ENCODE peak calls at places on chromosome 18, in seven cellular contexts. C is stimulated activated CD4-positive, alpha-beta T cell treated with anti-CD3 and anti-CD28 coated beads, Interleukin-15, amount 100 ng/mL, for 24 hours; Y is CD8-positive, alpha-beta memory T cell; F is fibroblast of the conjunctiva; Q is heart right ventricle; H is ureter; T is tibial artery. Z is an unnamed sample.

GRCh38 chr18:37710731-37711130 is 145.1 kb upstream of the CELF4 start:
- DNase-seq in C (no peak), Y (no peak), F (no peak), Q (no peak), H (no peak), T (no peak), Z (no peak)

GRCh38 chr18:50569930-50570329 is 10.0 kb downstream of the MAPK4 start:
- DNase-seq in C (no peak), Y (no peak), F (no peak), Q (no peak), H (no peak), T (no peak), Z (no peak)

GRCh38 chr18:12336251-12336650 is 28.2 kb downstream of the TUBB6 start:
- DNase-seq in C (no peak), Y (no peak), F (no peak), Q (no peak), H (no peak), T (no peak), Z (no peak)

GRCh38 chr18:59900222-59901128 is 679 bp downstream of the PMAIP1 start:
- DNase-seq in C (peak), Y (peak), F (peak), Q (no peak), H (peak), T (no peak), Z (no peak)

GRCh38 chr18:13642440-13642827 is 83.9 kb downstream of the FAM210A start:
- DNase-seq in C (no peak), Y (no peak), F (no peak), Q (no peak), H (no peak), T (no peak), Z (no peak)

GRCh38 chr18:66632771-66633170 is 28.9 kb upstream of the CDH19 start:
- DNase-seq in C (no peak), Y (no peak), F (no peak), Q (no peak), H (no peak), T (no peak), Z (no peak)

GRCh38 chr18:32707586-32707985 is 65.2 kb downstream of the KLHL14 start:
- DNase-seq in C (no peak), Y (no peak), F (no peak), Q (no peak), H (no peak), T (no peak), Z (no peak)

GRCh38 chr18:23890589-23890988 is 124.0 kb upstream of the TTC39C start:
- DNase-seq in C (no peak), Y (no peak), F (no peak), Q (no peak), H (no peak), T (no peak), Z (no peak)

GRCh38 chr18:11897781-11898180 is 10.3 kb downstream of the MPPE1 start:
- DNase-seq in C (no peak), Y (no peak), F (no peak), Q (no peak), H (no peak), T (no peak), Z (no peak)

GRCh38 chr18:9673296-9674251 is 34.5 kb upstream of the RAB31 start:
- DNase-seq in C (peak), Y (no peak), F (peak), Q (no peak), H (peak), T (no peak), Z (no peak)

GRCh38 chr18:58375051-58375450 is 253.8 kb downstream of the ALPK2 start:
- DNase-seq in C (no peak), Y (no peak), F (no peak), Q (no peak), H (no peak), T (no peak), Z (no peak)

GRCh38 chr18:77007251-77007650 is 125.3 kb downstream of the MBP start:
- DNase-seq in C (no peak), Y (no peak), F (no peak), Q (no peak), H (no peak), T (no peak), Z (no peak)

GRCh38 chr18:12946549-12947354 is 1.1 kb upstream of the SEH1L start:
- DNase-seq in C (no peak), Y (no peak), F (peak), Q (peak), H (peak), T (peak), Z (peak)

GRCh38 chr18:36602620-36603019 is 226.2 kb downstream of the TPGS2 start:
- DNase-seq in C (no peak), Y (no peak), F (no peak), Q (no peak), H (no peak), T (no peak), Z (no peak)

GRCh38 chr18:47912794-47913594 is 17.5 kb downstream of the SMAD2 start:
- DNase-seq in C (peak), Y (no peak), F (no peak), Q (no peak), H (no peak), T (no peak), Z (peak)

GRCh38 chr18:48631851-48632250 is 93.0 kb downstream of the CTIF start:
- DNase-seq in C (no peak), Y (no peak), F (no peak), Q (no peak), H (no peak), T (peak), Z (no peak)

GRCh38 chr18:3075491-3075890 is 62.5 kb upstream of the LPIN2 start:
- DNase-seq in C (no peak), Y (no peak), F (no peak), Q (no peak), H (peak), T (no peak), Z (no peak)

GRCh38 chr18:62957885-62958472 is 242.6 kb downstream of the PHLPP1 start:
- DNase-seq in C (peak), Y (peak), F (no peak), Q (no peak), H (no peak), T (no peak), Z (peak)

GRCh38 chr18:42274488-42275137 is 319.6 kb downstream of the PIK3C3 start:
- DNase-seq in C (no peak), Y (no peak), F (no peak), Q (no peak), H (no peak), T (no peak), Z (no peak)

GRCh38 chr18:21513292-21513691 is 87.2 kb downstream of the ESCO1 start:
- DNase-seq in C (no peak), Y (no peak), F (no peak), Q (no peak), H (no peak), T (no peak), Z (no peak)

GRCh38 chr18:76495435-76496199 is 575 bp upstream of the ZNF516 start:
- DNase-seq in C (peak), Y (no peak), F (no peak), Q (peak), H (no peak), T (no peak), Z (no peak)

GRCh38 chr18:77101410-77102245 is 31.0 kb downstream of the MBP start:
- DNase-seq in C (peak), Y (no peak), F (peak), Q (peak), H (peak), T (peak), Z (peak)